ENCODE peak calls at places on chromosomes 7 and 10, in six cellular contexts. W is CD8-positive, alpha-beta T cell; T is fibroblast of lung; O is HepG2; X is astrocyte; R is HCT116. P is an unnamed sample.

GRCh38 chr7:104978460-104978859 is 35.5 kb upstream of the KMT2E start:
- DNase-seq in R (no peak), W (no peak), X (no peak), T (no peak), O (no peak), P (no peak)

GRCh38 chr7:69757990-69758430 is 159.7 kb downstream of the AUTS2 start:
- DNase-seq in W (no peak), X (peak; percentile 75), R (no peak), T (peak; percentile 80), O (no peak), P (no peak)

GRCh38 chr7:50868426-50869100 is 85.9 kb upstream of the GRB10 start:
- DNase-seq in T (no peak), O (no peak), R (no peak), W (no peak), X (no peak), P (peak; percentile 3)

GRCh38 chr10:128116851-128117615 is 9.2 kb downstream of the MKI67 start:
- DNase-seq in R (no peak), W (no peak), X (no peak), T (no peak), O (no peak), P (peak; percentile 22)

GRCh38 chr7:114312649-114313048 is 102.0 kb upstream of the FOXP2 start:
- DNase-seq in O (no peak), T (no peak), W (no peak), X (no peak), R (no peak), P (no peak)

GRCh38 chr10:3853547-3853989 is 68.6 kb upstream of the KLF6 start:
- DNase-seq in O (no peak), R (no peak), W (no peak), T (peak; percentile 18), X (peak; percentile 6), P (peak; percentile 44)

GRCh38 chr10:120103957-120104560 is 211.5 kb downstream of the SEC23IP start:
- DNase-seq in R (no peak), T (no peak), W (no peak), O (no peak), X (no peak), P (no peak)

GRCh38 chr10:129759214-129760002 is 204.7 kb downstream of the EBF3 start:
- DNase-seq in W (no peak), O (no peak), R (no peak), T (no peak), X (no peak), P (no peak)

GRCh38 chr7:14137676-14138075 is 148.2 kb upstream of the ETV1 start:
- DNase-seq in W (no peak), O (no peak), R (no peak), T (no peak), X (no peak), P (no peak)

GRCh38 chr10:21238717-21239116 is 286.8 kb downstream of the SKIDA1 start:
- DNase-seq in O (no peak), T (no peak), R (no peak), W (no peak), X (no peak), P (no peak)

GRCh38 chr7:2613113-2613925 is 18.5 kb upstream of the TTYH3 start:
- DNase-seq in W (no peak), O (no peak), R (no peak), X (no peak), T (no peak), P (no peak)

GRCh38 chr7:30771859-30772429 is 727 bp downstream of the MINDY4 start:
- DNase-seq in X (no peak), W (no peak), R (no peak), O (no peak), T (peak; percentile 8), P (no peak)

GRCh38 chr7:33220231-33220630 is 90.9 kb downstream of the BBS9 start:
- DNase-seq in W (no peak), T (no peak), R (no peak), O (peak; percentile 92), X (no peak), P (no peak)

DNA sequence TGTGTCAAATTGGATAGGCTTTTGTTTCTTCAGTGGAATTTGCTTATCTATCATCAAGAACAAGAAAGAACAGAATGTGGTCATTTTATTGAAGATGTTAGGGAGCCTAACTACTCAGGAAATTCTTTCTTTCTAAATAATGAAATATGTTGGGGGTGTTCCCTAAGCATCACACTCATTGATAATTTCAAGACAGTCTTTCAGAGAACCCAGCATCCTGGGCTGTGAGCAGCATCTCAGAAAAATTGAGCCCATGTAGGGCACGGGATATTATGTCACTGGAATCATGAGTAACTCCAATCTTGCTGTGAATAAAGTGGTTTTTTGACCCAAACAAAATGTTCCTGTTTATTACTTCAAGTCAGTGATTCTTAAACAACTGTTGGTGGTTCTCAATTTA is 27.3 kb downstream of the PON1 start:
- DNase-seq in O (no peak), T (no peak), W (no peak), R (no peak), X (no peak), P (no peak)
- TF ChIP-seq CTCF in O (no peak), T (no peak), W (no peak), R (no peak), X (no peak), P (no peak)

GRCh38 chr7:27098493-27099223 is 2.9 kb upstream of the HOXA1 start:
- DNase-seq in X (peak; percentile 68), O (no peak), T (peak; percentile 69), W (no peak), R (no peak), P (no peak)
- TF ChIP-seq CTCF in X (no peak), O (no peak), T (no peak), W (no peak), R (no peak), P (no peak)

GRCh38 chr7:148540041-148540738 is 50.4 kb upstream of the C7orf33 start:
- DNase-seq in T (peak; percentile 79), W (no peak), X (peak; percentile 70), R (peak; percentile 4), O (no peak), P (peak; percentile 68)

GRCh38 chr7:148537435-148537834 is 53.1 kb upstream of the C7orf33 start:
- DNase-seq in R (no peak), T (no peak), W (no peak), X (no peak), O (no peak), P (no peak)

GRCh38 chr7:148535227-148535626 is 55.3 kb upstream of the C7orf33 start:
- DNase-seq in O (no peak), R (no peak), T (no peak), X (no peak), W (no peak), P (no peak)
- TF ChIP-seq CTCF in O (peak; percentile 32), R (no peak), T (no peak), X (no peak), W (no peak), P (no peak)

DNA sequence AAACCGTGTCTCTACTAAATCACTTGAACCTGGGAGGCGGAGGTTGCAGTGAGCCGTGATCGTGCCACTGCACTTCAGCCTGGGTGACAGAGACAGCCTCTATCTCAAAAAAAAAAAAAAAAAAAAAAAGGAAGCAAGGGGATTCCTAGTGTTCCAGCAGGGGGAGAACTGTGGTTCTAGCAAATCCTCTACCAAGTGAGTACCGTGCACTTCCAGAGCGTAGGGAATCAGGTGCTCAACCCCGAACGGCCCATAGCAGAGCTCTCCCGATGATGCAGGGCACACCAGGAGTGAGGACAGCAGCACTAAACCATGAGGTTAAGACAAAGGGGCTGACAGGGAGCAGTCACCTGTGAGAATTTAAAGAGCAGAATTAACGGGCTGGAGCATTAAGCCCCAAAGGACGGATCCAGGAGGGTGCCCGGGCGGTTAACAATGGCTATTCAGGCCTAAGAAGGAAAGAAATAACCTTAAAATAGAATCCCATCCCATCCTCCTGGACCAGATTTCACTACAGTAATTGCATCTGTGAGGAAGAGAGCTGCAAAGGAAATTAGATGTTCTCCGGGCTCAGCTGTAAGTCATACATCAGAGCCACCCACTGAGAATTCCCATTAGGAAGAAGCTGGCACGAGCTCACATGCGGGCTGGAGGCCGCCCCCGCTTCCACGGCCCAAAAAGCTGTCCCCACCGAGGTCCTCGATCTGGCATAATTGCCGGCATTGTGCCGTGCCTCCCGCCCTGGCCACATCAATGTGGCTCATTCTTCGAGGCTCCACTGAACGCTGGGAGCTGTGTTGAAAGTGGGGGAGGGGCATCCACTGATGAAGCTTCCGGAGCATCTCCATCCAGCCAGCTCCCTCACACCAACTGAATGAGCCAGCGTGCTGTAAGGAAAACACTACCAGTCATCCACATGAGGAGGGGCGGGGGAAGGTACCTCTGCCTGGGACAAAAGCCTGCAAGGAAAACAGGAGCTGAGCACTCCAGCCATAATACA is 173.4 kb downstream of the PTPRN2 start:
- DNase-seq in X (no peak), W (no peak), O (no peak), T (peak; percentile 12), R (no peak), P (peak; percentile 0)
- TF ChIP-seq CTCF in X (no peak), W (no peak), O (no peak), T (no peak), R (no peak), P (no peak)

GRCh38 chr7:132077986-132078385 is 498.3 kb downstream of the PLXNA4 start:
- DNase-seq in O (no peak), W (no peak), X (peak; percentile 47), T (peak; percentile 57), R (no peak), P (no peak)

GRCh38 chr7:132080967-132081668 is 495.2 kb downstream of the PLXNA4 start:
- DNase-seq in O (no peak), X (peak; percentile 90), R (no peak), W (no peak), T (peak; percentile 92), P (peak; percentile 36)

GRCh38 chr7:132081686-132082085 is 494.6 kb downstream of the PLXNA4 start:
- DNase-seq in R (no peak), X (no peak), O (no peak), W (no peak), T (no peak), P (no peak)

GRCh38 chr7:132080467-132080866 is 495.8 kb downstream of the PLXNA4 start:
- DNase-seq in W (no peak), T (no peak), O (no peak), R (no peak), X (no peak), P (no peak)

DNA sequence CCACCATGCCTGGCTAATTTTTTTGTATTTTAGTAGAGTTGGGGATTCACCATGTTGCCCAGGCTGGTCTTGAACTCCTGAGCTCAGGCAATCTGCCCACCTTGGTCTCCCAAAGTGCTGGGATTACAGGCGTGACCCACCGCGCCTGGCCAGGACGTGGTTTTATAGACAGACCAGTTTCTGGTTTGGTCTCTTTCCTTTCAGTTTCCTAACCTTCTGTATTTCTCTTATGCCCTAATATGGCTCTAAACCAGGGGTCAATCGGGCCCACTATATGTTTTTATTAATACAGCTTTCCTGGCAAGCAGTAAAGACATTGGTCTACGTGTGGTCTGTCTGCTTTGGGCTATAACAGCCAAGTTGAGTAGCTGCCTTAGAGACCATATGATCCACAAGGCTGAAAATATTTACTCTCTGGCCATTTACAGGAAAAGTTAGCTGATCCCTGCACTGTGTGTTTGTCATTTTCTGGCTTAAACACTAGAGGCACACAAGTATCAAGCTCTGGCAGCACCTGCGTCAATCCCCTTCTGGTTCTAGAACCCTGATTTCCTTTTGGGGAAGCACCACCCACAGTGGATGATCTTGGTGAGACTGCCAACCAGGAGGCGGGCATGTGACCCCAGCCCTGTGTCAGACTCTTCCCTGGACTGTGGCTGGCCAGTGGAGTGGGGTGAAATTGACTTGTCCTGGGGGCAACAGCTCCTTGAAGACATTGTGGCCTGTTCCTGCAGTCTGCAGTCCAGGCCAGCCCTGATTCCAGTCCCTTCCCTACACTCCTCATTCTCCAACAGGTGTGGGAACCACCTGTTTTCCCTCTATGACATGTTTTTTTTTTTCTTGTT is 497.2 kb downstream of the PLXNA4 start:
- DNase-seq in O (no peak), X (no peak), R (no peak), T (no peak), W (no peak), P (no peak)
- TF ChIP-seq CTCF in O (no peak), X (no peak), R (no peak), T (peak; percentile 8), W (no peak), P (no peak)